ENCODE peak calls at places on chromosome 1, in eight cellular contexts. F, G, U, T, D, N, W and L are unnamed samples. For H3K9me3, the result is how much of the 10 kb centered on the place peaks cover.

GRCh38 chr1:16430598-16430997 is 6.6 kb downstream of the SPATA21 start:
- DNase-seq in F (no peak), G (no peak), U (no peak), T (no peak), D (no peak), N (no peak), W (no peak), L (no peak)

GRCh38 chr1:201022824-201023516 is 544 bp downstream of the KIF21B start:
- DNase-seq in F (no peak), G (no peak), U (peak), T (no peak), D (no peak), N (peak), W (no peak), L (no peak)

GRCh38 chr1:152003846-152004442 is 10.3 kb upstream of the S100A10 start:
- DNase-seq in F (no peak), G (peak), U (peak), T (no peak), D (no peak), N (no peak), W (no peak), L (no peak)

GRCh38 chr1:16721871-16722641 is 18.3 kb upstream of the RNU1-4 start:
- DNase-seq in F (no peak), G (no peak), U (no peak), T (no peak), D (no peak), N (peak), W (no peak), L (no peak)

GRCh38 chr1:154796303-154796892 is 73.7 kb downstream of the KCNN3 start:
- DNase-seq in F (no peak), G (peak), U (no peak), T (no peak), D (no peak), N (no peak), W (no peak), L (no peak)

GRCh38 chr1:1298861-1299685 is 8.7 kb downstream of the ACAP3 start:
- DNase-seq in F (no peak), G (no peak), U (peak), T (no peak), D (no peak), N (peak), W (no peak), L (no peak)

GRCh38 chr1:61392417-61393242 is 310.3 kb downstream of the NFIA start:
- DNase-seq in F (no peak), G (no peak), U (no peak), T (no peak), D (no peak), N (peak), W (no peak), L (no peak)

GRCh38 chr1:246477634-246478033 is 29.4 kb downstream of the SMYD3 start:
- DNase-seq in F (no peak), G (no peak), U (no peak), T (no peak), D (no peak), N (no peak), W (no peak), L (no peak)

GRCh38 chr1:16158993-16159831 is 3.3 kb upstream of the EPHA2 start:
- DNase-seq in F (no peak), G (no peak), U (no peak), T (no peak), D (no peak), N (no peak), W (no peak), L (no peak)

GRCh38 chr1:112026018-112026417 is 36.5 kb upstream of the KCND3 start:
- DNase-seq in F (no peak), G (no peak), U (no peak), T (no peak), D (no peak), N (no peak), W (peak), L (no peak)

GRCh38 chr1:24186711-24186992 is 437 bp downstream of the IFNLR1 start:
- DNase-seq in F (no peak), G (no peak), U (no peak), T (no peak), D (no peak), N (no peak), W (no peak), L (no peak)

GRCh38 chr1:192730206-192730605 is 78.6 kb upstream of the RGS2 start:
- DNase-seq in F (peak), G (no peak), U (peak), T (no peak), D (no peak), N (no peak), W (no peak), L (no peak)

GRCh38 chr1:109773203-109773899 is 9.6 kb upstream of the EPS8L3 start:
- DNase-seq in F (peak), G (peak), U (peak), T (peak), D (peak), N (peak), W (peak), L (peak)

GRCh38 chr1:168135982-168136708 is 585 bp downstream of the GPR161 start:
- DNase-seq in F (peak), G (no peak), U (peak), T (no peak), D (peak), N (peak), W (peak), L (no peak)

GRCh38 chr1:22184892-22185612 is 42.2 kb upstream of the WNT4 start:
- DNase-seq in F (no peak), G (no peak), U (no peak), T (no peak), D (no peak), N (no peak), W (no peak), L (no peak)

GRCh38 chr1:41366428-41367101 is 5.3 kb downstream of the FOXO6 start:
- DNase-seq in F (no peak), G (no peak), U (no peak), T (peak), D (peak), N (no peak), W (no peak), L (no peak)

DNA sequence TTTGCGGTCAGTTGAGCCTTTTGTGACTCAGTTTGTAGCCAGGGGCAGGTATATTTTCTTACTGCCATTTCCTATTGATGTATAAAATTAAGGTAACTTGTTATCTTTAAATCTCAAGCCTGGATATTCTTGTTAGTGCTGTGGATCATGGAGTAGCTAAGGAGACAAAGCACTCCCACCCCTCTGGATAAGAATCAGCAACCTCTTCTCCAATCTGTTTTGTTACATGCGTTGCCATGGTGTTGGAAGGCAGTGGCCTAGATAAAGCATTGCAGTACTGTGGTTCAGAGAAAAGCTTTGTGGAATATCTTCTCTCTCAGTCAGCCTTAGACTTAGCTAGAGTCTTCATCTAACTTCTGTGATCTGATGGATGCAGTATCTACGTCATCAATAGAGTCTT is 478.7 kb upstream of the DEPDC1 start:
- DNase-seq in F (no peak), G (no peak), U (peak), T (no peak), D (no peak), N (no peak), W (no peak), L (no peak)
- H3K9me3 ChIP-seq in F (under half), G (under half), U (under half), T (under half), D (under half), N (under half), W (under half), L (under half)

GRCh38 chr1:26162220-26162703 is 3.4 kb downstream of the FAM110D start:
- DNase-seq in F (no peak), G (no peak), U (no peak), T (no peak), D (no peak), N (no peak), W (no peak), L (no peak)

GRCh38 chr1:26159113-26160039 is 497 bp downstream of the FAM110D start:
- DNase-seq in F (no peak), G (no peak), U (no peak), T (no peak), D (no peak), N (no peak), W (no peak), L (peak)

GRCh38 chr1:26161408-26162219 is 2.7 kb downstream of the FAM110D start:
- DNase-seq in F (peak), G (no peak), U (peak), T (peak), D (peak), N (peak), W (peak), L (peak)

GRCh38 chr1:26158271-26159112 is at the start of gene FAM110D:
- DNase-seq in F (no peak), G (no peak), U (no peak), T (no peak), D (no peak), N (no peak), W (no peak), L (peak)

DNA sequence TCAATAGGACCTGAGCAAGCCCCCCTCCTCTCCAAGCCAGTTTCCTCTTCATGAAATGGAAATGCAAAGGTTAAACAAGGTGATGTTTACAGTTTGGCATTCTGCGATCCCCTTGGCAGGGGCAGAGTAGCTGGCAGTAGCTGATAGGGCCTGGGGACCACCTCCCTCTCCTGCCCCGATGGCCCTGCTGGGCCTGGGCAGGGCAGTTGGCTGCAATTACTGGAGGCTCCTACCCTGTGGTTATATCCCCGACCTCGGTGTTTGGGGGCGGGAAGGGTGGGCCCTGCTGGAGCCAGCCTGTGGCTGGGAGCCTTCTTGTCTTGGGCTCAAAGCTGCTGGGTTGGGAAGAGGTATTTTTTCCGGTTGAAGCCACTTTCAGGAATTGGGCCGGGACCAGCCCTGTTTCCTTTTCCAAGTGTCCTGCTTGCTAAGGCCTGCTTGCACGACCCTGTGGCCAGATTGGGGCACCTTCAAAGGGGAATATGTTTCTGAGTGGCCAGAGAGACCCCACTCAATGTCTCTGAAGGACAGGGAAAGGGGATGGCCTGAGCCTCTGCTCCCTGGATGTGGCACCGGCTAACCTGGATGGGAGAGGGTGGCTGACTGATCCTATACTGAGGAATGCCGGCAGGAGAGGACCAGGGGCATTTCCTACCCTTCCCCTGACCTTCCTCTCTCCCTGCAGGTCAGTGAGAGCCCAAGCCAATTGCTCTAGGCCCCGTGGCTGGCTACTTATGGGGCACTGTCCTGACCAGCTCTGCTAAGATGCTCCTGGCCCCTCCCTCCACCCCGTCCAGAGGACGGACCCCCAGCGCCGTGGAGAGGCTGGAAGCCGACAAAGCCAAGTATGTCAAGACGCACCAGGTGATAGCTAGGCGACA is 1.9 kb downstream of the FAM110D start:
- DNase-seq in F (no peak), G (no peak), U (no peak), T (no peak), D (no peak), N (no peak), W (no peak), L (no peak)
- H3K4me3 ChIP-seq in F (peak), G (peak), U (peak), T (peak), D (peak), N (no peak), W (peak), L (peak)

DNA sequence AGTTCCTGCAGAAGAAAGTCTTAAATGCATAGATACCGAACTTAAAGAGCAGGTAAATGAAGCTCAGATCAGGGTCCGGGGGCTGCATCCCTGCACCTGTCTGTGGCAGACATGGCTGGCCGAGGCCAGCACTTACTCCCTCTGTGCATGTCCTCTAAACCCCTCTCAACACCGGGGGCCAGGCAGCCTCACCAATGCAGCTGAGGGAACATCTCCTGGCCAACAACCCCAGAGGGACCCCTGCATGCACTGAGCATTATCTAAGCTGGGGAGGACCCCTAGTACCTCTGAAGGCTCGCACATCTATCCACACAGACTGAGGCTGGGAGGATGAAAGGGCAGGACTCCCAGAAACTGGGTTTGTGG is 18.4 kb downstream of the TTC34 start:
- DNase-seq in F (no peak), G (no peak), U (no peak), T (no peak), D (no peak), N (no peak), W (no peak), L (no peak)
- H3K9me3 ChIP-seq in F (under half), G (under half), U (under half), T (under half), D (under half), N (under half), W (under half), L (under half)

GRCh38 chr1:48882020-48882419 is 105.3 kb upstream of the BEND5 start:
- DNase-seq in F (no peak), G (no peak), U (no peak), T (no peak), D (no peak), N (no peak), W (no peak), L (no peak)
- H3K4me3 ChIP-seq in F (no peak), G (no peak), U (no peak), T (no peak), D (no peak), N (no peak), W (no peak), L (no peak)